ENCODE peak calls at places on chromosomes 12 and 14, in six cellular contexts. Z is HEK293T; F is left cardiac atrium; O is CD4-positive, alpha-beta memory T cell; M is iPS-NIHi11; J is activated naive CD8-positive, alpha-beta T cell treated with anti-CD3 and anti-CD28 coated beads, Interleukin-2, amount 50 U/mL, for 24 hours. E is an unnamed sample.

GRCh38 chr14:88005978-88006851 is 1.3 kb downstream of the GPR65 start:
- DNase-seq in Z (no peak), F (no peak), O (peak; percentile 82), M (no peak), J (peak; percentile 59), E (peak; percentile 24)

GRCh38 chr12:116924558-116925453 is 14.1 kb downstream of the FBXW8 start:
- DNase-seq in Z (no peak), F (no peak), O (peak; percentile 85), M (no peak), J (peak; percentile 47), E (no peak)

GRCh38 chr12:90061834-90062233 is 353.2 kb upstream of the ATP2B1 start:
- DNase-seq in Z (no peak), F (no peak), O (no peak), M (no peak), J (no peak), E (no peak)

GRCh38 chr14:52380294-52380693 is 66.2 kb downstream of the PTGER2 start:
- DNase-seq in Z (no peak), F (no peak), O (no peak), M (no peak), J (no peak), E (no peak)

GRCh38 chr12:117774986-117775775 is 193.6 kb downstream of the KSR2 start:
- DNase-seq in Z (no peak), F (no peak), O (no peak), M (no peak), J (no peak), E (no peak)

GRCh38 chr14:92447416-92448197 is 66.0 kb upstream of the RIN3 start:
- DNase-seq in Z (no peak), F (no peak), O (no peak), M (no peak), J (no peak), E (no peak)

GRCh38 chr14:61968207-61968606 is 206.0 kb downstream of the SNAPC1 start:
- DNase-seq in Z (no peak), F (no peak), O (no peak), M (no peak), J (no peak), E (no peak)

GRCh38 chr14:66378712-66379111 is 107.5 kb upstream of the CCDC196 start:
- DNase-seq in Z (no peak), F (no peak), O (no peak), M (no peak), J (no peak), E (no peak)